ENCODE peak calls at places on chromosomes 13 and 19, in eight cellular contexts. T, J, M, W, Q, U, A and G are unnamed samples.

GRCh38 chr19:38685666-38686529 is 38.4 kb downstream of the ACTN4 start:
- DNase-seq in T (peak), J (no peak), M (peak), W (no peak), Q (no peak), U (peak), A (no peak), G (no peak)

GRCh38 chr13:80361883-80362327 is 21.0 kb upstream of the SPRY2 start:
- DNase-seq in T (peak), J (no peak), M (no peak), W (no peak), Q (no peak), U (no peak), A (no peak), G (no peak)

GRCh38 chr19:39252458-39252857 is 3.8 kb upstream of the IFNL4 start:
- DNase-seq in T (no peak), J (no peak), M (no peak), W (no peak), Q (no peak), U (no peak), A (no peak), G (no peak)

GRCh38 chr19:14654786-14655185 is 19.9 kb downstream of the ADGRE3 start:
- DNase-seq in T (no peak), J (no peak), M (no peak), W (no peak), Q (no peak), U (no peak), A (no peak), G (no peak)

GRCh38 chr13:77521595-77522367 is 13.7 kb upstream of the SCEL start:
- DNase-seq in T (no peak), J (no peak), M (peak), W (no peak), Q (peak), U (no peak), A (no peak), G (peak)

GRCh38 chr13:30463820-30464495 is 1.8 kb downstream of the HMGB1 start:
- DNase-seq in T (no peak), J (no peak), M (peak), W (peak), Q (peak), U (no peak), A (no peak), G (peak)

GRCh38 chr19:23817519-23817918 is 58.8 kb upstream of the ZNF681 start:
- DNase-seq in T (peak), J (no peak), M (peak), W (peak), Q (no peak), U (peak), A (no peak), G (no peak)

GRCh38 chr13:36430247-36431203 is 1.8 kb upstream of the CCNA1 start:
- DNase-seq in T (no peak), J (no peak), M (no peak), W (no peak), Q (no peak), U (no peak), A (no peak), G (no peak)

GRCh38 chr13:97116754-97117153 is 105.4 kb upstream of the MBNL2 start:
- DNase-seq in T (no peak), J (no peak), M (peak), W (no peak), Q (no peak), U (no peak), A (no peak), G (no peak)

GRCh38 chr13:110869231-110869804 is 45.6 kb downstream of the ANKRD10 start:
- DNase-seq in T (no peak), J (no peak), M (no peak), W (no peak), Q (no peak), U (no peak), A (no peak), G (no peak)

GRCh38 chr19:44455100-44455499 is 6.8 kb upstream of the ZNF229 start:
- DNase-seq in T (no peak), J (no peak), M (no peak), W (no peak), Q (no peak), U (no peak), A (no peak), G (no peak)

GRCh38 chr13:111230385-111230930 is 90.0 kb upstream of the TEX29 start:
- DNase-seq in T (no peak), J (no peak), M (no peak), W (no peak), Q (no peak), U (no peak), A (no peak), G (no peak)

GRCh38 chr19:14118165-14119051 is 846 bp upstream of the PRKACA start:
- DNase-seq in T (peak), J (peak), M (peak), W (peak), Q (peak), U (no peak), A (peak), G (peak)

GRCh38 chr19:31976775-31977536 is 368.5 kb upstream of the ZNF507 start:
- DNase-seq in T (no peak), J (no peak), M (no peak), W (no peak), Q (peak), U (no peak), A (no peak), G (peak)

GRCh38 chr19:38728752-38729541 is 15.3 kb downstream of the CAPN12 start:
- DNase-seq in T (no peak), J (no peak), M (no peak), W (no peak), Q (no peak), U (no peak), A (peak), G (no peak)

GRCh38 chr19:17451820-17452219 is 3.4 kb upstream of the TMEM221 start:
- DNase-seq in T (no peak), J (no peak), M (no peak), W (no peak), Q (no peak), U (no peak), A (no peak), G (no peak)

GRCh38 chr13:37168151-37168550 is 62.7 kb upstream of the CSNK1A1L start:
- DNase-seq in T (no peak), J (no peak), M (peak), W (no peak), Q (no peak), U (no peak), A (no peak), G (no peak)

GRCh38 chr13:29453657-29454056 is 141.8 kb downstream of the SLC7A1 start:
- DNase-seq in T (no peak), J (no peak), M (no peak), W (no peak), Q (no peak), U (no peak), A (no peak), G (no peak)

GRCh38 chr13:112839347-112840105 is 129.5 kb upstream of the MCF2L start:
- DNase-seq in T (no peak), J (no peak), M (no peak), W (no peak), Q (no peak), U (no peak), A (peak), G (no peak)

GRCh38 chr19:5520501-5520900 is 47.3 kb downstream of the TINCR start:
- DNase-seq in T (no peak), J (no peak), M (no peak), W (no peak), Q (no peak), U (no peak), A (no peak), G (no peak)

GRCh38 chr19:35975608-35976214 is 19.3 kb upstream of the SDHAF1 start:
- DNase-seq in T (peak), J (no peak), M (peak), W (no peak), Q (no peak), U (no peak), A (no peak), G (no peak)

GRCh38 chr19:44512326-44513298 is 12.3 kb upstream of the ZNF180 start:
- DNase-seq in T (peak), J (no peak), M (peak), W (no peak), Q (no peak), U (peak), A (no peak), G (no peak)

GRCh38 chr13:34863360-34864135 is 78.5 kb upstream of the NBEA start:
- DNase-seq in T (no peak), J (no peak), M (peak), W (no peak), Q (no peak), U (peak), A (no peak), G (no peak)

GRCh38 chr13:66367356-66367755 is 862.8 kb downstream of the PCDH9 start:
- DNase-seq in T (no peak), J (no peak), M (no peak), W (no peak), Q (no peak), U (no peak), A (no peak), G (no peak)

GRCh38 chr13:28754698-28755545 is 36.2 kb upstream of the SLC46A3 start:
- DNase-seq in T (peak), J (no peak), M (peak), W (peak), Q (peak), U (peak), A (no peak), G (no peak)

GRCh38 chr19:16085115-16085514 is 8.8 kb downstream of the TPM4 start:
- DNase-seq in T (peak), J (no peak), M (peak), W (no peak), Q (peak), U (no peak), A (no peak), G (no peak)

GRCh38 chr19:6238643-6239281 is 41.0 kb downstream of the MLLT1 start:
- DNase-seq in T (no peak), J (peak), M (peak), W (peak), Q (no peak), U (no peak), A (no peak), G (no peak)

GRCh38 chr19:55176116-55176515 is 4.0 kb downstream of the SYT5 start:
- DNase-seq in T (peak), J (no peak), M (no peak), W (no peak), Q (no peak), U (no peak), A (no peak), G (no peak)

GRCh38 chr13:111981446-111982165 is 85.3 kb upstream of the SOX1 start:
- DNase-seq in T (no peak), J (no peak), M (no peak), W (no peak), Q (no peak), U (no peak), A (no peak), G (no peak)

GRCh38 chr13:34017231-34017630 is 199.3 kb downstream of the RFC3 start:
- DNase-seq in T (no peak), J (no peak), M (peak), W (no peak), Q (no peak), U (no peak), A (no peak), G (no peak)

GRCh38 chr19:50896591-50897190 is 14.5 kb downstream of the KLK4 start:
- DNase-seq in T (peak), J (no peak), M (peak), W (no peak), Q (no peak), U (peak), A (no peak), G (peak)

GRCh38 chr19:11067356-11068113 is 21.7 kb upstream of the LDLR start:
- DNase-seq in T (peak), J (no peak), M (no peak), W (no peak), Q (no peak), U (no peak), A (no peak), G (no peak)

GRCh38 chr13:92821324-92821723 is 405.3 kb upstream of the GPC6 start:
- DNase-seq in T (no peak), J (no peak), M (no peak), W (no peak), Q (no peak), U (no peak), A (no peak), G (no peak)

GRCh38 chr19:18606281-18607221 is at the start of gene CRLF1:
- DNase-seq in T (no peak), J (no peak), M (no peak), W (no peak), Q (no peak), U (no peak), A (no peak), G (no peak)

GRCh38 chr19:44765949-44766335 is 11.7 kb upstream of the CBLC start:
- DNase-seq in T (no peak), J (no peak), M (no peak), W (no peak), Q (no peak), U (no peak), A (no peak), G (no peak)

GRCh38 chr13:109355875-109356428 is 430.4 kb downstream of the IRS2 start:
- DNase-seq in T (no peak), J (no peak), M (no peak), W (no peak), Q (no peak), U (no peak), A (no peak), G (no peak)